ENCODE peak calls at places on chromosomes 7 and 10, in nine cellular contexts. W is hepatocyte, M is upper lobe of right lung, T is endodermal cell, A is BE2C, O is uterus, B is neural progenitor cell, F is PC-9, D is Peyer's patch. K is an unnamed sample. For H3K4me1, the result is how much of the 10 kb centered on the place peaks cover.

GRCh38 chr10:102408728-102409603 is 9.6 kb downstream of the PSD start:
- DNase-seq in M (no peak), T (peak), A (peak), B (peak), W (peak), O (peak), D (peak), F (no peak), K (no peak)

GRCh38 chr7:36227223-36227622 is 74.2 kb downstream of the EEPD1 start:
- DNase-seq in O (peak), W (peak), M (no peak), A (no peak), T (no peak), F (no peak), B (no peak), D (no peak), K (no peak)

GRCh38 chr10:16890691-16891090 is 73.5 kb upstream of the RSU1 start:
- DNase-seq in O (no peak), A (no peak), B (no peak), T (no peak), D (no peak), F (no peak), M (no peak), W (no peak), K (no peak)

GRCh38 chr10:78053201-78053868 is 19.7 kb downstream of the RPS24 start:
- DNase-seq in D (no peak), B (no peak), O (no peak), F (no peak), W (no peak), M (no peak), T (no peak), A (no peak), K (no peak)

GRCh38 chr10:52652431-52653220 is 120.0 kb downstream of the MBL2 start:
- DNase-seq in W (no peak), O (no peak), M (no peak), T (no peak), B (no peak), F (no peak), A (no peak), D (no peak), K (no peak)

GRCh38 chr10:72834183-72834825 is 59.2 kb upstream of the OIT3 start:
- DNase-seq in F (peak), T (peak), B (peak), D (no peak), W (peak), M (no peak), A (peak), O (peak), K (no peak)

GRCh38 chr10:76675951-76676587 is 961.5 kb downstream of the KCNMA1 start:
- DNase-seq in F (no peak), T (no peak), D (no peak), B (no peak), O (peak), A (peak), W (peak), M (no peak), K (no peak)

GRCh38 chr7:64633401-64633800 is 32.5 kb upstream of the ZNF107 start:
- DNase-seq in B (no peak), W (no peak), O (no peak), A (no peak), M (no peak), D (no peak), F (no peak), T (no peak), K (no peak)

GRCh38 chr7:123719481-123719806 is 29.4 kb downstream of the WASL start:
- DNase-seq in M (no peak), D (no peak), O (no peak), A (no peak), W (no peak), F (no peak), B (no peak), T (no peak), K (no peak)

GRCh38 chr7:113086431-113086888 is at the start of gene GPR85:
- DNase-seq in B (peak), D (peak), M (peak), W (peak), A (peak), T (peak), O (peak), F (peak), K (peak)

GRCh38 chr10:106971411-106971831 is 193.1 kb downstream of the SORCS1 start:
- DNase-seq in D (no peak), F (no peak), O (no peak), T (no peak), W (no peak), M (no peak), A (no peak), B (no peak), K (no peak)

GRCh38 chr7:129859188-129859587 is 93.6 kb downstream of the UBE2H start:
- DNase-seq in T (no peak), W (no peak), D (no peak), B (no peak), O (no peak), M (no peak), A (no peak), F (no peak), K (no peak)

GRCh38 chr7:92461027-92462003 is 14.0 kb downstream of the GATAD1 start:
- DNase-seq in T (peak), D (no peak), F (no peak), O (no peak), M (no peak), A (peak), W (peak), B (peak), K (no peak)

GRCh38 chr7:49766966-49767365 is 6.5 kb upstream of the VWC2 start:
- DNase-seq in T (no peak), O (no peak), F (no peak), B (no peak), D (no peak), A (no peak), M (no peak), W (no peak), K (no peak)

GRCh38 chr10:109282510-109282909 is 640.8 kb downstream of the XPNPEP1 start:
- DNase-seq in B (no peak), A (no peak), W (peak), M (no peak), O (no peak), T (no peak), D (no peak), F (no peak), K (peak)

GRCh38 chr10:11162828-11163599 is 145.3 kb downstream of the CELF2 start:
- DNase-seq in D (no peak), M (peak), W (no peak), T (peak), A (no peak), B (no peak), F (no peak), O (no peak), K (no peak)

GRCh38 chr7:158406364-158406763 is 181.3 kb downstream of the PTPRN2 start:
- DNase-seq in T (no peak), O (no peak), B (no peak), D (peak), F (no peak), W (peak), A (no peak), M (peak), K (no peak)

GRCh38 chr7:158409120-158409519 is 178.5 kb downstream of the PTPRN2 start:
- DNase-seq in F (no peak), W (no peak), B (no peak), D (peak), O (no peak), T (no peak), A (no peak), M (peak), K (no peak)

GRCh38 chr7:158409816-158410330 is 177.8 kb downstream of the PTPRN2 start:
- DNase-seq in M (peak), A (no peak), T (peak), D (peak), W (no peak), F (no peak), B (no peak), O (no peak), K (no peak)

GRCh38 chr7:158406817-158407216 is 180.8 kb downstream of the PTPRN2 start:
- DNase-seq in D (peak), W (peak), F (no peak), O (no peak), A (no peak), M (peak), T (no peak), B (no peak), K (no peak)

GRCh38 chr7:158407581-158408331 is 179.9 kb downstream of the PTPRN2 start:
- DNase-seq in D (peak), F (no peak), T (no peak), M (peak), B (peak), A (no peak), O (no peak), W (peak), K (no peak)
- TF ChIP-seq CTCF in D (no peak), F (peak), T (peak), M (peak), B (peak), A (peak), O (no peak), W (peak), K (peak)

GRCh38 chr7:27161214-27161720 is 4.1 kb downstream of the HOXA9 start:
- DNase-seq in M (peak), B (no peak), D (peak), O (peak), W (peak), T (no peak), F (no peak), A (no peak), K (peak)

GRCh38 chr7:27163776-27164380 is 1.5 kb downstream of the HOXA9 start:
- DNase-seq in A (no peak), T (no peak), M (peak), W (no peak), D (peak), B (no peak), F (no peak), O (peak), K (peak)

GRCh38 chr7:27162930-27163775 is 2.2 kb downstream of the HOXA9 start:
- DNase-seq in D (peak), W (no peak), O (no peak), B (no peak), A (no peak), T (no peak), F (no peak), M (peak), K (peak)

GRCh38 chr7:27161721-27162547 is 3.4 kb downstream of the HOXA9 start:
- DNase-seq in D (peak), A (no peak), B (peak), W (peak), T (no peak), F (no peak), M (peak), O (peak), K (peak)

GRCh38 chr7:27162548-27162848 is 2.8 kb downstream of the HOXA9 start:
- DNase-seq in M (no peak), W (no peak), O (no peak), A (no peak), D (no peak), B (no peak), F (no peak), T (no peak), K (peak)
- H3K4me1 ChIP-seq in M (under half), W (under half), O (under half), A (under half), D (under half), B (under half), F (under half), T (under half), K (under half)

GRCh38 chr10:23981520-23982309 is 227.2 kb upstream of the KIAA1217 start:
- DNase-seq in B (no peak), F (no peak), A (no peak), W (no peak), T (no peak), O (no peak), M (no peak), D (no peak), K (peak)
- TF ChIP-seq CTCF in B (peak), F (no peak), A (no peak), W (peak), T (peak), O (no peak), M (no peak), D (no peak), K (peak)

DNA sequence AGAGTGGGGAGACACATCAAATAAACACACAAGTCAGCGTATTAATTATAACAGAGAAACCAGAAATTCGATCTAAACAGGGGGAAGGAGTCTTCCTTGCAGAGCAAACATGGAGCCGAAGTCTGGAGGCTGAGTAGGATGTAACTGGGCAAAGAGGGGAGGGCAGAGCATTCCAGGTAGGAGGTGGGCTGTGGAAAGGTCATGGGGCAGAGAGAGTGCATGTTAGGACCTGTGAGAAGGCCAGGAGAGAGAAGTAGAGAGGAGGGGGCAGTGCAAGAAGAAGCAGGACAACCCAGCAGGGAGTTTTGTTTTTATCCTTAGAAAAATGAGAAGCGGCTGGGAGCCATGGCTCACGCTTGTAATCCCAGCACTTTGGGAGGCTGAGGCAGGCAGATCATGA is 130.8 kb upstream of the GPR26 start:
- DNase-seq in A (no peak), M (no peak), O (no peak), D (no peak), B (no peak), F (no peak), W (no peak), T (peak), K (no peak)
- H3K4me1 ChIP-seq in A (under half), M (under half), O (under half), D (under half), B (under half), F (under half), W (under half), T (under half), K (under half)

DNA sequence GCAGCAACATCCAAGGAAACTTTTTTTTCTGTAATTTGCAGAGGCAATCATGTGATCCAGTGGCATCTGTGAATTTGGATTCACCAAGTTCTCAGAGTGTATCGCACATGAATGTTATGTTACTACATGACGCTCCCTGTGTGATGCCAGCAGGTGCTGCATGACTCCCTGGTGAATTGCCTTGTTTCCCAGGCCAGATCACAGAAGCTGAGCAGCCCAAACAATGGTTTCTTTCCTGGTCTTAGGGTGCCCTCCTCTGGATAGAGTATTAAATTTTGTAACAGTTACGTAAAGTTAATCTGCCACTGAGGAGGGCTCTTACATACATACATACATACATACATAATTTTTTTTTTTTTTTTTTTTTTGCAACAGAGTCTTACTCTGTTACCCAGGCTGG is 3.6 kb downstream of the ZSCAN21 start:
- DNase-seq in B (peak), T (peak), D (no peak), M (no peak), W (peak), O (no peak), F (peak), A (peak), K (peak)
- TF ChIP-seq CTCF in B (no peak), T (peak), D (no peak), M (peak), W (peak), O (no peak), F (peak), A (peak), K (peak)

GRCh38 chr7:107994366-107994765 is 8.6 kb downstream of the LAMB1 start:
- DNase-seq in T (no peak), M (no peak), F (no peak), D (no peak), A (no peak), B (no peak), W (no peak), O (no peak), K (no peak)
- H3K4me1 ChIP-seq in T (under half), M (under half), F (half or more), D (under half), A (under half), B (under half), W (half or more), O (under half), K (half or more)

DNA sequence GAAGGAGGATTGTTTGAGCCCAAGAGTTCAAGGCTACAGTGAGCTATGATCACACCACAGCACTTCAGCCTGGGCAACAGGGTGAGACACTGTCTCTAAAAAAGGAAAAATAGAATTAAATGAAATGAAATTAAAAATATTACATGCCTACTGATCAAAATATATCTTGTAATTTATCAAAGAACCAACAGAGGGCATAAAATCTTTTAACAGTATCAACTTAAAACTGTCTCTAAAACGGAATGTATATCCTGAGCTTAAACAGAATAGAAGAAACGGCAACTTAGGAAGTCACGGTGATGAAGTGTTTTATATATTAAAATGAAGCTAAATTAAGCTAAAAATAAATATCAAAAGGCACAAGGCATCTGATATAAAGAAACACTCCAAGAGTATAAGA is 78.8 kb downstream of the MTPAP start:
- DNase-seq in M (no peak), T (no peak), B (no peak), W (no peak), D (no peak), F (no peak), A (no peak), O (no peak), K (peak)
- TF ChIP-seq CTCF in M (peak), T (peak), B (peak), W (peak), D (no peak), F (peak), A (no peak), O (no peak), K (no peak)

GRCh38 chr7:21869785-21870402 is 75.8 kb downstream of the CDCA7L start:
- DNase-seq in D (no peak), F (no peak), A (no peak), B (peak), T (peak), M (no peak), O (no peak), W (peak), K (peak)
- H3K4me1 ChIP-seq in D (under half), F (under half), A (under half), B (under half), T (under half), M (under half), O (under half), W (under half), K (under half)

GRCh38 chr7:5442757-5443305 is 19.2 kb upstream of the TNRC18 start:
- DNase-seq in W (no peak), M (no peak), B (no peak), O (no peak), T (no peak), A (no peak), D (no peak), F (no peak), K (no peak)
- TF ChIP-seq CTCF in W (no peak), M (no peak), B (no peak), O (no peak), T (no peak), A (no peak), D (no peak), F (no peak), K (no peak)

GRCh38 chr10:80493482-80494021 is 39.4 kb downstream of the TSPAN14 start:
- DNase-seq in F (no peak), T (no peak), B (no peak), W (no peak), O (no peak), M (peak), A (no peak), D (no peak), K (no peak)
- H3K4me1 ChIP-seq in F (half or more), T (under half), B (under half), W (half or more), O (under half), M (half or more), A (under half), D (under half), K (under half)

K was measured in foreskin keratinocyte.